ENCODE peak calls at places on chromosome 14, in eight cellular contexts. P, Z, Q, B, H, C, L and Y are unnamed samples. For H3K4me1, the result is how much of the 10 kb centered on the place peaks cover.

GRCh38 chr14:101963611-101964296 is 619 bp upstream of the DYNC1H1 start:
- DNase-seq in H (no peak), B (no peak), P (no peak), Q (no peak), Z (no peak), C (no peak), L (no peak), Y (no peak)

GRCh38 chr14:90979451-90979850 is 81.0 kb downstream of the RPS6KA5 start:
- DNase-seq in Q (no peak), L (no peak), P (no peak), H (no peak), B (no peak), Z (no peak), C (no peak), Y (no peak)

GRCh38 chr14:45249847-45250575 is 3.0 kb downstream of the MIS18BP1 start:
- DNase-seq in C (no peak), P (no peak), Q (peak), L (peak), B (no peak), H (peak), Z (no peak), Y (no peak)

GRCh38 chr14:85024931-85025330 is 505.0 kb upstream of the FLRT2 start:
- DNase-seq in Q (peak), B (no peak), C (no peak), Z (no peak), P (no peak), L (no peak), H (no peak), Y (no peak)

GRCh38 chr14:77086951-77087350 is 11.1 kb upstream of the CIPC start:
- DNase-seq in H (no peak), L (no peak), Q (peak), C (no peak), P (no peak), B (no peak), Z (no peak), Y (no peak)

GRCh38 chr14:97625512-97625911 is 828.3 kb downstream of the VRK1 start:
- DNase-seq in B (no peak), Z (no peak), H (no peak), L (no peak), C (no peak), P (no peak), Q (no peak), Y (no peak)

GRCh38 chr14:69606258-69606657 is 5.1 kb upstream of the SUSD6 start:
- DNase-seq in Q (peak), L (no peak), P (no peak), B (no peak), H (no peak), Z (no peak), C (no peak), Y (peak)

GRCh38 chr14:95101736-95102677 is 55.3 kb downstream of the DICER1 start:
- DNase-seq in B (no peak), P (no peak), Z (no peak), Q (no peak), H (no peak), C (no peak), L (no peak), Y (no peak)

GRCh38 chr14:89417469-89418225 is 614 bp upstream of the FOXN3 start:
- DNase-seq in B (peak), Z (peak), Q (peak), H (peak), L (peak), P (peak), C (peak), Y (peak)

GRCh38 chr14:106286697-106287290 is 760.4 kb downstream of the TMEM121 start:
- DNase-seq in Z (no peak), L (no peak), H (no peak), C (no peak), P (no peak), B (peak), Q (no peak), Y (no peak)

GRCh38 chr14:101549154-101549553 is 12.1 kb upstream of the DIO3 start:
- DNase-seq in B (no peak), Z (no peak), C (no peak), L (no peak), Q (no peak), P (no peak), H (no peak), Y (no peak)

GRCh38 chr14:50001999-50002925 is 109.4 kb downstream of the ARF6 start:
- DNase-seq in Z (peak), L (no peak), C (no peak), B (no peak), Q (no peak), H (peak), P (peak), Y (no peak)

GRCh38 chr14:74480051-74480450 is 13.1 kb downstream of the NPC2 start:
- DNase-seq in L (no peak), Z (no peak), Q (no peak), H (no peak), C (no peak), B (no peak), P (no peak), Y (no peak)

GRCh38 chr14:74476107-74476506 is 17.0 kb downstream of the NPC2 start:
- DNase-seq in H (no peak), C (no peak), Q (no peak), L (no peak), Z (no peak), P (no peak), B (no peak), Y (no peak)

GRCh38 chr14:74476607-74477006 is 16.5 kb downstream of the NPC2 start:
- DNase-seq in B (no peak), H (no peak), P (no peak), L (no peak), Q (no peak), Z (no peak), C (no peak), Y (no peak)

GRCh38 chr14:74475678-74476077 is 17.4 kb downstream of the NPC2 start:
- DNase-seq in Q (peak), L (peak), Z (no peak), P (no peak), B (no peak), C (no peak), H (no peak), Y (no peak)

DNA sequence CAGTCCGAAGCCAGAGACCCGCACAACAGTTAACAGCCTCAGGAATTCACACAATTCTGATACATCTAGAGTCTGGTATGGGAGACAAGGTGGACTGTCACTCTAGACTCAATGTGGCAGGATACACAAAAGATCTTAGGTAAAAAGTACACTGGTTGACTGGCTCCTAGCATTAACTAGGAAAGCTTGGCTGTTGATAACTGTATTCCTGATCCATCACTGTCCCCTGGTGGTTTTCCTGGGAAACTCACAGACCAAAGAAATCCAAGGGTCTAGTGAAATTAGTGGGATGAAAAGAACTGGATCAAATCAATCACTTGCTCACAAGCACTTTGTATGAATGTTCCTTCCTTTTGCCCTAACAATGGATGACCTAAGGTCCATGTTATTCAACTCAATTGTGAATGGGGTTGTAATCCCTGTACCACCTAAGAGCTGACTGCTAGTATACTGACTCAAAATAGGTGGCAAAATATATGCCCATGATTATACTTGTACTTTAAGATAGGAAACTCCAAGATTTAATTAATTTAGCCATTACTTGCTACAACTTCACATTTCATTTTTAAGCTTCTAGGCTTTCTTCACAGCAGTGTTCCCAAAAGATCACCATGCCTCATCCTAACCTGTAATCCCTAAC is 14.0 kb downstream of the NPC2 start:
- DNase-seq in H (no peak), B (peak), Q (peak), P (no peak), L (peak), C (no peak), Z (no peak), Y (no peak)
- TF ChIP-seq CTCF in H (no peak), B (peak), Q (peak), P (peak), L (peak), C (no peak), Z (peak), Y (peak)

GRCh38 chr14:100295376-100296105 is 10.7 kb downstream of the SLC25A29 start:
- DNase-seq in L (no peak), H (no peak), C (no peak), P (no peak), B (no peak), Q (no peak), Z (peak), Y (peak)

GRCh38 chr14:100296106-100296651 is 10.1 kb downstream of the SLC25A29 start:
- DNase-seq in P (no peak), C (no peak), B (no peak), L (no peak), Q (no peak), Z (peak), H (no peak), Y (peak)

GRCh38 chr14:100297320-100298300 is 8.6 kb downstream of the SLC25A29 start:
- DNase-seq in P (peak), Q (peak), C (peak), L (peak), H (peak), Z (peak), B (no peak), Y (peak)

GRCh38 chr14:100299238-100299560 is 7.0 kb downstream of the SLC25A29 start:
- DNase-seq in Q (no peak), C (no peak), P (no peak), L (no peak), B (no peak), H (no peak), Z (no peak), Y (no peak)

DNA sequence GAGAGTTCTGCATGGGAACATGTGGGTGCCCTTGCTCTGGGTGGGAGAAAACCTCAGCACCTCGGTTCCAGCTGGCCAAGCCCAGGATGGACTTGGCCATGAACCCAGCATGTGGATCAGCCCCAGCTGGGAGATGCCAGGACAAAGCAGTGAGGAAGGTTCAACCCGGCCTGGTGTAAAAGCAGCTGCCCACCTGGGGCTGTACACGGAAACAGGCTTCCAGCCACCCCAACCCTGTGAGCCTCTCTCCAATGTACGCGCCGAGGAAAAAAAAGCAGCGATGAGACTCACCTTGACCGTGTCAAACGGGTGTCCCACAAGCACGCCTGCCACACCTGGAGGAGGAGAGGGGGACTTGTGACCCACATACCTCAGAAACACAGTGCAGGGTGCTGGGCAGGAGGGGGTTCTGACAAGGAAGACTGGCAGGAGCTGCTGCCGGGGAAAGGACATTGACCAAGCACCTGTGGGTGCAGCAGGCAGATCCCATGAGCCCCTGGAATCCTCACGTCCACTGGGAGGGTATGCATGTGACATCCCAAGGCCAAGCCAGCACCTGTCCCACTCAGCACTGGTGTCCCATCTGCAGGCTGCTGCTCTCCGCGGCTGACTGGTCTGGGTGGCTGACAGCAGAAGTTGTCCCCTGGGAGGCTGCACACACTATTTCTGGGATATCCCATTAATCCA is 7.5 kb downstream of the SLC25A29 start:
- DNase-seq in C (no peak), L (no peak), H (no peak), Z (peak), Q (no peak), P (no peak), B (no peak), Y (no peak)
- H3K4me3 ChIP-seq in C (no peak), L (no peak), H (no peak), Z (no peak), Q (no peak), P (no peak), B (no peak), Y (no peak)

GRCh38 chr14:23695220-23695999 is 59.2 kb downstream of the DHRS2 start:
- DNase-seq in H (peak), P (peak), Q (peak), L (no peak), C (no peak), B (no peak), Z (no peak), Y (no peak)
- H3K4me1 ChIP-seq in H (under half), P (under half), Q (half or more), L (under half), C (under half), B (under half), Z (half or more), Y (under half)

GRCh38 chr14:105201156-105201927 is 20.2 kb upstream of the NUDT14 start:
- DNase-seq in H (no peak), C (no peak), Z (no peak), L (no peak), P (no peak), B (no peak), Q (no peak), Y (no peak)
- TF ChIP-seq CTCF in H (no peak), C (no peak), Z (no peak), L (no peak), P (no peak), B (no peak), Q (no peak), Y (peak)

GRCh38 chr14:59576332-59577294 is at the start of gene CCDC175:
- DNase-seq in B (peak), Q (peak), Z (peak), C (peak), H (peak), L (peak), P (peak), Y (peak)
- H3K4me3 ChIP-seq in B (peak), Q (peak), Z (peak), C (peak), H (peak), L (peak), P (peak), Y (peak)

GRCh38 chr14:75144944-75145343 is 18.1 kb upstream of the NEK9 start:
- DNase-seq in P (no peak), Z (no peak), L (no peak), Q (peak), B (no peak), H (peak), C (no peak), Y (no peak)
- H3K4me1 ChIP-seq in P (half or more), Z (half or more), L (under half), Q (under half), B (under half), H (under half), C (half or more), Y (half or more)

DNA sequence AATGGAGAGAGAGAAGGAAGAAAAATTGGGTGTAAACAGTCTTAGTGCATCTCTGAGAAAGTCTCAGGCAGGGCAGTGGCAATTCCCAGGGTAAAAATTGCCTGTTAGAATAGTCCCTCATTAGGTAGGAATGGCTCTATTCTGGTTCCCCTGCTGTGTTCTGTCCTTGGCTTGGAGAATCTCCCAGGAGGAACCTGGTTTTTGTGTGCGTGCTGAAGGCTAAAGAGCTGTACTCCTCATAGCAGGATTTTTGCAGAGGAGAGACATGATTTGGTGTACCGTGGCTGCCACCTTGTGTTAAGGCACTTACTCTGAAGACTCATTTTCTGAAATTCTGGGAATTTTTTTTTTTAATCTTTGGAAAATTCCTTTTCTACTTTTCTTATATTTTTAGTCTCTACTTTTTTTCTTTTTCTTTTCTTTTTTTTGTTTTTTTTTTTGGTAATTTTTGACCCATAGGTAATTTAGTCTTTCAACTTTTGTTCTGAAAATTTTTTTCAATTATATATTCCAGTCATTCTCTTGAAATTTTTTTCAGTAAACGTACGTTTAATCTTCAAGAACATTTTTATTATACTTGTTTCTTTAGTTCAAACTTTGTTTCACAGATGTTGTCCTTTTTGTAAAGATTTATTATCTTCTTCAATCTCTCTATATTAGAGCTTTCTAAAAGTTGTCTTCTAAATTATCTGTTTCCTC is 63.8 kb downstream of the FBXO33 start:
- DNase-seq in L (peak), Q (peak), Z (no peak), H (peak), C (no peak), B (peak), P (peak), Y (no peak)
- TF ChIP-seq CTCF in L (peak), Q (peak), Z (peak), H (peak), C (no peak), B (peak), P (peak), Y (peak)

DNA sequence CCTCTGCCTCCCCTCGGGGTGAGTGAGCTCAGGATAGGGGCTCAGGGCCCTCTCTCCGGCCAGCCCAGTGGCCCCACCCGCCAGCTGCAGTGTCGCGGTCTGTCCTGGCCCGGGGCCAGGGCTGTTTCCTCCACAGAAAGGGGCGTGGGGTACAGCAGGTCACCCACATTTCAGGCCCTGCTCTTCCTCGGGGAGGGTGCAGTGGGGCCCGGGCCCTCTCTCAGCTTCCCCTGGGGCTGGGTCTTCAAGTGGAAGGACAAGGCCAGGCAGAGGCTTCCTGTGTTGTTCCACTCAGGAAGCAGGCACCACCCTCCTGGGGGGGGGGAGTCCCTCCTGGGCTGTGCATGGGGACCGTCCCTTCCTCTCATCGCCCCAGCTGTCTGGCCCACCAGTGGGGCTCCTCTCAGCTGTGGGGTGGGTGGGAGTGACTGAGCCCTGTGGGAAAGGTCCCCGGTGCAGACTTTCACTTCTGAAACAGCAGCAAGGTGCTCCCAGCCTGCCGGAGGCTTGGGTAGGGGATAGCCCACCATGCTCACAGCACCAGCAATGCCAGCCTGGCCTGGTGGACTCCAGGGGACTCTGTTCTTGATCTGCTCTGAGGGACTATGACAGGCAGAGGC is 3.7 kb downstream of the GPR132 start:
- DNase-seq in L (no peak), B (no peak), C (no peak), Z (peak), P (peak), Q (no peak), H (no peak), Y (peak)
- H3K4me3 ChIP-seq in L (no peak), B (no peak), C (no peak), Z (peak), P (peak), Q (no peak), H (peak), Y (peak)

GRCh38 chr14:55913324-55914035 is 204.7 kb upstream of the PELI2 start:
- DNase-seq in P (no peak), Z (no peak), H (peak), B (no peak), L (peak), Q (peak), C (peak), Y (no peak)
- H3K4me1 ChIP-seq in P (under half), Z (under half), H (under half), B (under half), L (under half), Q (under half), C (under half), Y (under half)